ENCODE peak calls at places on chromosomes 13 and 19, in six cellular contexts. K is stimulated activated CD8-positive, alpha-beta memory T cell treated with anti-CD3 and anti-CD28 coated beads, Interleukin-15, amount 100 ng/mL, for 4 hours; Y is GM23248; D is SHP77 treated with DMSO at 0.1 percent for 48 hours; T is WTC11; V is heart left ventricle. C is an unnamed sample.

GRCh38 chr19:56837492-56837891 is 3.0 kb downstream of the PEG3 start:
- DNase-seq in K (no peak), Y (peak), D (no peak), T (no peak), V (peak), C (no peak)

GRCh38 chr13:79912403-79912802 is 428.5 kb downstream of the SPRY2 start:
- DNase-seq in K (no peak), Y (no peak), D (no peak), T (no peak), V (no peak), C (no peak)

GRCh38 chr19:19062454-19063182 is 1.2 kb upstream of the SLC25A42 start:
- DNase-seq in K (no peak), Y (peak), D (peak), T (no peak), V (peak), C (peak)

GRCh38 chr19:34260771-34261173 is 6.4 kb downstream of the GARRE1 start:
- DNase-seq in K (no peak), Y (peak), D (no peak), T (no peak), V (no peak), C (no peak)

GRCh38 chr13:64154514-64154913 is 2738.9 kb upstream of the PCDH20 start:
- DNase-seq in K (no peak), Y (no peak), D (peak), T (no peak), V (no peak), C (no peak)

GRCh38 chr13:74129500-74130144 is 4.6 kb downstream of the KLF12 start:
- DNase-seq in K (no peak), Y (peak), D (no peak), T (no peak), V (peak), C (peak)

GRCh38 chr13:42991892-42992584 is at the start of gene EPSTI1:
- DNase-seq in K (peak), Y (peak), D (no peak), T (peak), V (peak), C (peak)

GRCh38 chr13:56189439-56189838 is 951.3 kb upstream of the PRR20A start:
- DNase-seq in K (no peak), Y (no peak), D (no peak), T (no peak), V (no peak), C (no peak)

GRCh38 chr13:49652691-49653305 is 24.5 kb downstream of the ARL11 start:
- DNase-seq in K (no peak), Y (peak), D (peak), T (peak), V (no peak), C (peak)

GRCh38 chr19:31706131-31706530 is 356.9 kb upstream of the TSHZ3 start:
- DNase-seq in K (no peak), Y (no peak), D (no peak), T (no peak), V (no peak), C (no peak)

C was measured in activated naive CD4-positive, alpha-beta T cell treated with Interleukin-2 at 50 U/mL for 16 hours.